ENCODE peak calls at places on chromosomes 2 and 18, in five cellular contexts. T, J, K, O and L are unnamed samples.

GRCh38 chr2:9146656-9147055 is 60.0 kb upstream of the ASAP2 start:
- DNase-seq in T (no peak), J (no peak), K (no peak), O (no peak), L (no peak)

GRCh38 chr2:159076233-159076632 is 107.8 kb downstream of the TANC1 start:
- DNase-seq in T (no peak), J (no peak), K (no peak), O (no peak), L (no peak)

GRCh38 chr2:236862526-236862925 is 223.2 kb upstream of the COPS8 start:
- DNase-seq in T (no peak), J (no peak), K (no peak), O (no peak), L (no peak)

GRCh38 chr18:56696966-56697365 is 45.8 kb downstream of the WDR7 start:
- DNase-seq in T (no peak), J (no peak), K (no peak), O (no peak), L (no peak)

GRCh38 chr2:25322313-25322712 is 19.4 kb downstream of the DNMT3A start:
- DNase-seq in T (no peak), J (no peak), K (peak; percentile 74), O (no peak), L (no peak)

GRCh38 chr2:240394549-240394948 is 40.9 kb upstream of the GPC1 start:
- DNase-seq in T (no peak), J (no peak), K (no peak), O (no peak), L (peak; percentile 6)

GRCh38 chr2:26246818-26247217 is 2.1 kb downstream of the HADHB start:
- DNase-seq in T (no peak), J (no peak), K (peak; percentile 74), O (no peak), L (no peak)

GRCh38 chr18:57497372-57498294 is 62.5 kb downstream of the ONECUT2 start:
- DNase-seq in T (no peak), J (no peak), K (no peak), O (no peak), L (no peak)

GRCh38 chr2:119744335-119744939 is 15.3 kb upstream of the PTPN4 start:
- DNase-seq in T (no peak), J (no peak), K (no peak), O (no peak), L (no peak)

GRCh38 chr2:26541401-26542193 is 63.7 kb upstream of the OTOF start:
- DNase-seq in T (no peak), J (no peak), K (no peak), O (no peak), L (no peak)

GRCh38 chr18:35039633-35040032 is 1.6 kb upstream of the MAPRE2 start:
- DNase-seq in T (no peak), J (no peak), K (no peak), O (no peak), L (no peak)

GRCh38 chr2:233063269-233063975 is 3.3 kb downstream of the INPP5D start:
- DNase-seq in T (no peak), J (no peak), K (peak; percentile 48), O (no peak), L (no peak)

GRCh38 chr18:74316257-74317180 is 880 bp downstream of the C18orf63 start:
- DNase-seq in T (no peak), J (no peak), K (no peak), O (no peak), L (no peak)

GRCh38 chr18:9348079-9348671 is 13.6 kb downstream of the TWSG1 start:
- DNase-seq in T (no peak), J (no peak), K (peak; percentile 7), O (no peak), L (no peak)

GRCh38 chr18:43271593-43272432 is 5.5 kb downstream of the SYT4 start:
- DNase-seq in T (no peak), J (peak; percentile 7), K (peak; percentile 17), O (no peak), L (no peak)